ENCODE peak calls at places on chromosomes 1 and 21, in six cellular contexts. N, E, U, C, L and I are unnamed samples.

GRCh38 chr1:223860051-223860559 is 14.4 kb upstream of the TP53BP2 start:
- DNase-seq in N (no peak), E (no peak), U (no peak), C (no peak), L (no peak), I (no peak)

GRCh38 chr1:88746916-88747315 is 62.8 kb downstream of the PKN2 start:
- DNase-seq in N (no peak), E (no peak), U (no peak), C (no peak), L (no peak), I (no peak)

GRCh38 chr1:100387644-100388350 is 35.5 kb downstream of the CDC14A start:
- DNase-seq in N (no peak), E (no peak), U (no peak), C (no peak), L (no peak), I (no peak)

GRCh38 chr1:82399093-82399492 is 598.4 kb downstream of the ADGRL2 start:
- DNase-seq in N (no peak), E (no peak), U (no peak), C (no peak), L (no peak), I (no peak)

GRCh38 chr1:174000274-174000852 is 21.8 kb downstream of the RC3H1 start:
- DNase-seq in N (no peak), E (no peak), U (no peak), C (no peak), L (no peak), I (no peak)

GRCh38 chr21:23534833-23535232 is 2072.4 kb downstream of the MRPL39 start:
- DNase-seq in N (no peak), E (no peak), U (no peak), C (no peak), L (no peak), I (no peak)

GRCh38 chr1:77882411-77882810 is 6.0 kb upstream of the NEXN start:
- DNase-seq in N (no peak), E (no peak), U (no peak), C (no peak), L (no peak), I (no peak)

GRCh38 chr1:36752891-36753361 is 270.2 kb upstream of the CSF3R start:
- DNase-seq in N (no peak), E (no peak), U (no peak), C (no peak), L (peak; percentile 12), I (no peak)

GRCh38 chr1:244237445-244237844 is 186.4 kb downstream of the ZBTB18 start:
- DNase-seq in N (no peak), E (no peak), U (no peak), C (no peak), L (no peak), I (no peak)

GRCh38 chr1:6935379-6936307 is 150.4 kb downstream of the CAMTA1 start:
- DNase-seq in N (no peak), E (no peak), U (no peak), C (no peak), L (no peak), I (no peak)

GRCh38 chr1:241531195-241532172 is 694 bp upstream of the KMO start:
- DNase-seq in N (no peak), E (peak; percentile 42), U (no peak), C (peak; percentile 66), L (peak; percentile 71), I (no peak)

GRCh38 chr21:44263221-44263671 is 1.5 kb upstream of the DNMT3L start:
- DNase-seq in N (no peak), E (no peak), U (no peak), C (no peak), L (no peak), I (no peak)
- TF ChIP-seq POLR2AphosphoS5 in N (no peak), E (no peak), U (no peak), C (no peak), L (no peak), I (no peak)

GRCh38 chr1:31984419-31985347 is 29.0 kb upstream of the KHDRBS1 start:
- DNase-seq in N (no peak), E (no peak), U (no peak), C (no peak), L (no peak), I (no peak)
- TF ChIP-seq TAF1 in N (no peak), E (no peak), U (no peak), C (peak; percentile 19), L (no peak), I (peak; percentile 36)

DNA sequence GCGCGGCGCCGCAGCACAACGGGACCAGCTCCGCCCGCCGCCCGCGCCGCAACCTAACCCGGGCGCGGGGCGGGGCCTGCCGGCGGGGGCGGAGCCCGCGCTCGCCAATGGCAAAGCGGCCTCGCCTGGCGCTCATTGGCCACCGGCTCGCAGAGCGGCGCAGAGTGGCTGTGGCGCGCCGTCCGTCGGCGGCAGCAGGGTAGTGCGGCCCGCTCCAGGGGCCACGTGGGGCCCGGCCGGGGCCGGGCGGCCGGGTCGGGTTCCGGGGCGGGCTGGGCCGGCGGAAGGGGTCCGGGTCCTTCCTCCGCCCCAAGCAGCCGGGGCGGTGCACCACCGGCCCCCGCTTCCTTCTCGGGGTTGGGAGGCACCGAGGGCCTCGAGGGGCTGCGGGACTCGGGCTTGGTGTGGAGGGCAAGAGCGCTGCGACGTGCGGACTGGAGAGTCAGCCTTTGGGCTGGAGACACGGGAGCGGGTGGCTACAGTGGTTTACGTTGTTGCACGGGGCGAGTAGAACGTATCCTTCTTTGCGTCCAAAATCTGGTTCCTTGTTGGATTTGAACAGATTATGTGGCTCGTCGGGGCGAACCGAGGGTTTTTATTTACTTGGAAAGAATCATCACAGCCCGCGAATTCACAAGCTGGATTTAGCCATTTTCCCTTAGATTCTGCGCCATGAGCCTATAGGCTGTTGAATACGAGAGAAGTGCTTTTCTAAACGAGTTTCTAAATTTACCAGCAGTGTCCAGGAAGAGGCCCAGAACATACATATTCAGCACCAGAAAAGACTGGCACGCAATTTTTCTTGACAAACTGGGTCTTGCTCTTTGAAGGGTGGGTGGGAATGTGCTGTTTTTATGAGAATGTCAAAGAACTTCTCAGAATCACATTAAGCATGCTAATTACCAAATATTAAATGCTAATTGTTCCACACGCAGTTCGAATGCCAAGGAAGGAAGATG is at the start of gene SRM:
- DNase-seq in N (peak; percentile 99), E (peak; percentile 96), U (no peak), C (peak; percentile 40), L (peak; percentile 76), I (peak; percentile 98)
- TF ChIP-seq POLR2A in N (peak; percentile 79), E (peak; percentile 88), U (no peak), C (peak; percentile 82), L (peak; percentile 67), I (peak; percentile 82)

GRCh38 chr1:32939655-32940371 is 24.8 kb downstream of the RNF19B start:
- DNase-seq in N (no peak), E (peak; percentile 52), U (no peak), C (no peak), L (no peak), I (no peak)
- TF ChIP-seq POLR2AphosphoS5 in N (no peak), E (peak; percentile 54), U (no peak), C (no peak), L (no peak), I (no peak)

GRCh38 chr1:90745972-90746371 is 28.9 kb upstream of the BARHL2 start:
- DNase-seq in N (no peak), E (no peak), U (no peak), C (no peak), L (no peak), I (no peak)
- TF ChIP-seq TAF1 in N (no peak), E (no peak), U (no peak), C (no peak), L (no peak), I (no peak)

GRCh38 chr21:33266050-33266783 is at the start of gene IL10RB:
- DNase-seq in N (peak; percentile 74), E (peak; percentile 100), U (peak; percentile 19), C (peak; percentile 27), L (peak; percentile 29), I (peak; percentile 72)
- TF ChIP-seq POLR2A in N (peak; percentile 66), E (peak; percentile 75), U (no peak), C (peak; percentile 88), L (no peak), I (peak; percentile 68)

GRCh38 chr1:184757891-184758290 is 3.2 kb upstream of the EDEM3 start:
- DNase-seq in N (no peak), E (no peak), U (no peak), C (no peak), L (no peak), I (no peak)
- TF ChIP-seq POLR2AphosphoS5 in N (no peak), E (no peak), U (no peak), C (no peak), L (no peak), I (no peak)

GRCh38 chr1:180255538-180256352 is 25.7 kb downstream of the LHX4 start:
- DNase-seq in N (no peak), E (no peak), U (no peak), C (no peak), L (no peak), I (no peak)

GRCh38 chr1:180254496-180254819 is 24.4 kb downstream of the LHX4 start:
- DNase-seq in N (no peak), E (no peak), U (no peak), C (no peak), L (no peak), I (no peak)

GRCh38 chr1:180253585-180254495 is 23.8 kb downstream of the LHX4 start:
- DNase-seq in N (no peak), E (no peak), U (no peak), C (no peak), L (no peak), I (no peak)

GRCh38 chr1:180256353-180257027 is 26.4 kb downstream of the LHX4 start:
- DNase-seq in N (no peak), E (no peak), U (no peak), C (no peak), L (no peak), I (no peak)

DNA sequence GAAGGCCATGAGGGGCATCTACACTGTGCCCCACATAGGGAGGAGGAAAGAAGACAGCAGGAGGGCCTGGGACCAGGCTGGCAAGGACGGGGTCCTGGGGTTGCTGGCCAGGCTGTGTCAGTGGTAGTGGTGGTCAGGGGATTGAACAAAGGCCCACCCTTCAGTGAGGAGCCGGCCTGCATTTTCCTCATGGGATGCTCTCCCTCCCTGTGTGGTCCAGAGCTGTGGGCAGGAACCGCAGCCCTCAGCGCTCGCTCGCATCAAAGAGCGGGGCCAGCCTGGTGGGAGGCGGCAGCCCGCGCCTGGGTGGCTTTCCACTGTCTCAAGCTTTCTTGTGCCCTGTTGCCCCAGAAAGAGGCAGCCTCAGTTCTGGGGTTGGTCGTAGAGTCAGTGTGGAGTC is 24.8 kb downstream of the LHX4 start:
- DNase-seq in N (no peak), E (no peak), U (no peak), C (no peak), L (no peak), I (no peak)
- TF ChIP-seq TAF1 in N (no peak), E (no peak), U (no peak), C (no peak), L (no peak), I (no peak)